ENCODE peak calls at places on chromosome 13, in five cellular contexts. N, U, V, Y and O are unnamed samples.

GRCh38 chr13:37058801-37059135 is 720 bp downstream of the SUPT20H start:
- DNase-seq in N (peak), U (no peak), V (peak), Y (no peak), O (no peak)

GRCh38 chr13:53242015-53242414 is 213.4 kb downstream of the OLFM4 start:
- DNase-seq in N (no peak), U (no peak), V (no peak), Y (no peak), O (no peak)

GRCh38 chr13:94813920-94814500 is 101.7 kb upstream of the SOX21 start:
- DNase-seq in N (no peak), U (no peak), V (no peak), Y (no peak), O (no peak)

GRCh38 chr13:94620286-94620896 is 18.7 kb downstream of the GPR180 start:
- DNase-seq in N (peak), U (no peak), V (peak), Y (peak), O (no peak)

GRCh38 chr13:36870050-36870692 is 49.9 kb downstream of the SMAD9 start:
- DNase-seq in N (no peak), U (no peak), V (no peak), Y (no peak), O (no peak)

GRCh38 chr13:54241719-54242118 is 1213.1 kb downstream of the OLFM4 start:
- DNase-seq in N (no peak), U (no peak), V (no peak), Y (no peak), O (no peak)

GRCh38 chr13:38630780-38631179 is 56.1 kb upstream of the FREM2 start:
- DNase-seq in N (no peak), U (no peak), V (no peak), Y (peak), O (no peak)

GRCh38 chr13:23643828-23644419 is 73.7 kb downstream of the TNFRSF19 start:
- DNase-seq in N (no peak), U (no peak), V (peak), Y (no peak), O (no peak)

GRCh38 chr13:85798999-85799646 is at the start of gene SLITRK6:
- DNase-seq in N (no peak), U (no peak), V (peak), Y (peak), O (peak)

GRCh38 chr13:99468971-99469545 is 32.2 kb upstream of the TM9SF2 start:
- DNase-seq in N (peak), U (no peak), V (no peak), Y (peak), O (no peak)

GRCh38 chr13:98740131-98740530 is 12.3 kb downstream of the SLC15A1 start:
- DNase-seq in N (no peak), U (no peak), V (no peak), Y (no peak), O (no peak)

GRCh38 chr13:33799950-33800592 is 17.9 kb upstream of the RFC3 start:
- DNase-seq in N (no peak), U (no peak), V (peak), Y (peak), O (peak)

GRCh38 chr13:64928704-64929499 is 2301.2 kb downstream of the PCDH9 start:
- DNase-seq in N (no peak), U (no peak), V (peak), Y (peak), O (peak)

GRCh38 chr13:52070929-52071523 is 46.5 kb downstream of the UTP14C start:
- DNase-seq in N (peak), U (no peak), V (peak), Y (peak), O (no peak)
- TF ChIP-seq CTCF in N (peak), U (no peak), V (peak), Y (peak), O (peak)

GRCh38 chr13:60335531-60335930 is 61.5 kb upstream of the TDRD3 start:
- DNase-seq in N (no peak), U (no peak), V (peak), Y (peak), O (no peak)
- TF ChIP-seq CTCF in N (peak), U (peak), V (peak), Y (peak), O (peak)

GRCh38 chr13:104321756-104322155 is 1255.5 kb upstream of the SLC10A2 start:
- DNase-seq in N (no peak), U (no peak), V (no peak), Y (no peak), O (no peak)

GRCh38 chr13:104315606-104316005 is 1249.4 kb upstream of the SLC10A2 start:
- DNase-seq in N (no peak), U (no peak), V (peak), Y (peak), O (peak)

GRCh38 chr13:104320446-104320845 is 1254.2 kb upstream of the SLC10A2 start:
- DNase-seq in N (no peak), U (no peak), V (no peak), Y (no peak), O (no peak)

GRCh38 chr13:104314926-104315535 is 1248.8 kb upstream of the SLC10A2 start:
- DNase-seq in N (no peak), U (no peak), V (peak), Y (peak), O (no peak)

GRCh38 chr13:104318121-104318520 is 1251.9 kb upstream of the SLC10A2 start:
- DNase-seq in N (no peak), U (no peak), V (peak), Y (peak), O (no peak)
- TF ChIP-seq CTCF in N (no peak), U (no peak), V (peak), Y (peak), O (peak)

GRCh38 chr13:72521965-72522661 is 205.3 kb downstream of the MZT1 start:
- DNase-seq in N (no peak), U (no peak), V (no peak), Y (no peak), O (no peak)
- TF ChIP-seq CTCF in N (no peak), U (no peak), V (no peak), Y (no peak), O (no peak)

DNA sequence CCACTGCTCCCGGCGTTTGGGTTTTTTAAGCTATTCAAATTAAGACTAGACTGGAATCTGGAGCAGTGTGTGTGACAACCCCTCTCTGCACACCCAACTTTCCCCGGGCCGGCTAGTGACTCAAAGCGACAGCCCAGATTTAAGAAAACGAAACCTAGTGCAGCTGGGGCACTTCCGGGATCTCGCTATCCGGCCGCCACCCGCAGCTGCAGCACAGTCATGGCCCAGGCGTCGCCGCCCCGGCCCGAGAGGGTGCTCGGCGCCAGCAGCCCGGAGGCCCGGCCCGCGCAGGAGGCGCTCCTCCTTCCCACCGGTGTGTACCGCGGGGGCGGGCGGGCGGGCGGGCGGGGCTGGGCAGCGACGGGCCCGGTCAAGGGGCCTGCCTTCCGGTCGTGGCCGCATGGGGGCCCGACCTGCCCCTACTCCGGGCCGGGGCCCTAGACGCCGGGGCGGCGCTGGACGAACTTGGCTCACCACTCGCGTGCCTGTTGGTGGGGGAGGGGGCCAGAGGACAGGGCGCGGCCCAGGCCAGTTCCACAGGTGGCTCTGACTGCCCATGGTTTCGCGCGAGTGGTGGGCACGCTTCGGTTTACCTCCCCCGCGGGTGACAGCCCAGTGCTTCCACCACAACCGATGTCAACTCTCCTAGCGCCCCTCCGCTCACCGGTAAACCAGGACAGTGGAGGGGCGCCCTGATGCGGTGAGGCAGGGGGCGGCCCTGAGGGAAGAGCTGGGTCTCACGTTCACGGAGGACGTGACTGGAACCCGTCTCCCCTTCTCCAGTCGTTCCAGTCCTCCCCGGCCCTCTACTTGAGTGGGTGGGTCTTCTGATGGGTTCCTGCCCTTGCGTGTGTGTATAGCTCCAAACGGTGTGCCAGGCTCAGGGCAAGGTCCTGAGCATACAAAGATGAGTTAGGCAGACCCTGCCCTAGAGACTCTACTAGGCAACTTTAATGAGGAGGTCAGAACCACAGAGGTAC is at the start of gene PHF11:
- DNase-seq in N (peak), U (peak), V (peak), Y (peak), O (no peak)
- TF ChIP-seq CTCF in N (no peak), U (peak), V (no peak), Y (no peak), O (no peak)